ENCODE peak calls at places on chromosome 16, in ten cellular contexts. L is body of pancreas, A is GM23248, X is tibial artery, F is cardiac muscle cell, E is transverse colon, S is heart right ventricle, M is psoas muscle, J is stomach, G is Peyer's patch. Y is an unnamed sample. For H3K27me3, the result is how much of the 10 kb centered on the place peaks cover.

GRCh38 chr16:68298907-68299515 is 11.7 kb downstream of the SLC7A6OS start:
- DNase-seq in F (no peak), L (peak), X (peak), S (peak), M (peak), A (peak), J (peak), G (no peak), E (no peak), Y (no peak)

GRCh38 chr16:17346774-17347569 is 123.8 kb downstream of the XYLT1 start:
- DNase-seq in X (no peak), E (peak), L (no peak), A (no peak), F (no peak), S (no peak), G (peak), J (no peak), M (no peak), Y (no peak)

GRCh38 chr16:88886915-88887521 is 20.6 kb upstream of the PABPN1L start:
- DNase-seq in F (no peak), M (peak), X (peak), L (peak), G (peak), A (no peak), J (peak), E (peak), S (peak), Y (no peak)

GRCh38 chr16:17147942-17148341 is 322.8 kb downstream of the XYLT1 start:
- DNase-seq in F (no peak), M (no peak), G (no peak), L (no peak), S (no peak), A (no peak), X (no peak), E (no peak), J (no peak), Y (no peak)

GRCh38 chr16:48531011-48531962 is 78.7 kb downstream of the N4BP1 start:
- DNase-seq in G (peak), A (peak), E (no peak), F (no peak), L (no peak), J (no peak), M (peak), X (peak), S (peak), Y (peak)

GRCh38 chr16:89257757-89258465 is 40.4 kb downstream of the ZNF778 start:
- DNase-seq in X (no peak), S (no peak), G (no peak), F (no peak), J (no peak), A (peak), L (no peak), E (no peak), M (no peak), Y (peak)

GRCh38 chr16:83935858-83936255 is 17.2 kb upstream of the OSGIN1 start:
- DNase-seq in X (no peak), G (no peak), A (no peak), J (no peak), M (no peak), F (no peak), L (no peak), S (no peak), E (no peak), Y (peak)

GRCh38 chr16:12516621-12517309 is 286.9 kb downstream of the CPPED1 start:
- DNase-seq in J (no peak), S (no peak), X (no peak), F (no peak), E (peak), A (no peak), M (no peak), G (no peak), L (no peak), Y (no peak)

GRCh38 chr16:73231969-73232554 is 184.1 kb upstream of the ZFHX3 start:
- DNase-seq in G (no peak), X (no peak), E (no peak), M (no peak), A (no peak), F (no peak), L (peak), S (peak), J (no peak), Y (no peak)

GRCh38 chr16:78122774-78123315 is 23.4 kb downstream of the WWOX start:
- DNase-seq in A (peak), F (peak), E (no peak), X (no peak), G (no peak), S (no peak), J (no peak), M (no peak), L (peak), Y (peak)

GRCh38 chr16:17026600-17027242 is 444.0 kb downstream of the XYLT1 start:
- DNase-seq in G (peak), J (no peak), M (no peak), L (peak), S (no peak), A (no peak), F (no peak), E (peak), X (no peak), Y (no peak)

GRCh38 chr16:11977206-11978041 is 890 bp downstream of the SNX29 start:
- DNase-seq in L (no peak), G (no peak), M (peak), S (no peak), F (no peak), J (no peak), X (peak), A (peak), E (peak), Y (peak)

GRCh38 chr16:3182608-3183444 is 5.2 kb upstream of the OR1F1 start:
- DNase-seq in J (peak), X (no peak), G (peak), F (peak), L (peak), S (no peak), A (peak), E (peak), M (no peak), Y (peak)
- H3K27me3 ChIP-seq in J (half or more), X (under half), G (under half), F (half or more), L (under half), S (half or more), A (under half), E (half or more), M (half or more), Y (under half)

DNA sequence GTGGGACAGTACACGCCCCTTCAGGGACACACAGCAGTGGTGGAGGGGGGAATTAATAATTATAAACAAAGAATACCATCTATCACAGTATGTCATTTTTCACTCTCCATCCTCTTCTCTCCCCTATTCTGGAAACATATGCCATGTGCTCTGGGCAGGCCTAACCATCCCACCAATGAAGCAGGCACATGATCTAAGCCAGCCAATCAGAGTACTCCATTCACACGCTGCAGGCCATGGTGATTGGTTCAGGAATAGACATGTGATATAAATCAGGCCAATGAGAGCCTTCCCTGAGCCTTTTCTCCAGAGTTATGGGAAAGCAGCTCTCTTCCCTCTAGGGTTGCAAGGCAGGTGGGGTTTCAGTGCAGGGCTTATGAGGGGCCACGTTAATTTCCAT is 36.5 kb downstream of the GSG1L start:
- DNase-seq in M (no peak), E (no peak), X (no peak), J (no peak), S (no peak), A (no peak), F (no peak), G (no peak), L (no peak), Y (no peak)
- H3K27me3 ChIP-seq in M (under half), E (under half), X (under half), J (under half), S (under half), A (under half), F (under half), G (under half), L (under half), Y (under half)

DNA sequence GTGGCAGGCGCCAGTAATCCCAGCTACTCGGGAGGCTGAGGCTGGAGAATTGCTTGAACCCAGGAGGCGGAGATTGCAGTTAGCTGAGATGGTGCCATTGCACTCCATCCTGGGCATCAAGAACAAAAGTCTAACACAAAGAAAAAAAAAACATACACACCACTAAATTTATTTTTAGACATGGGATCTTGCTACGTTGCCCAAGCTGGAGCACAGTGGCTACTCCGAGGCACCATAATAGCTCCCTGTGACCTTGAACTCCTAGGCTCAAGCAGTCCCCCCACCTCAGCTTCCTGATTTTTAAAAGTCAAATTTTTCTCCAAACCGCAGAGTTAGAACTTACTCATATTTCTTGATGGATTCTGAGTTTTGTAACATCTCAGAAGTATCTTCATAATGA is 3.5 kb downstream of the CMTM4 start:
- DNase-seq in G (no peak), X (no peak), S (no peak), L (no peak), A (no peak), E (no peak), M (no peak), F (no peak), J (no peak), Y (no peak)
- H3K27me3 ChIP-seq in G (under half), X (under half), S (under half), L (under half), A (under half), E (under half), M (under half), F (under half), J (under half), Y (under half)

GRCh38 chr16:595094-595528 is 5.2 kb downstream of the RAB40C start:
- DNase-seq in L (no peak), M (no peak), G (no peak), E (no peak), F (no peak), A (no peak), S (no peak), X (no peak), J (no peak), Y (peak)

GRCh38 chr16:596736-597060 is 6.8 kb downstream of the RAB40C start:
- DNase-seq in L (no peak), E (no peak), M (no peak), X (no peak), F (no peak), G (no peak), S (no peak), J (no peak), A (no peak), Y (peak)

GRCh38 chr16:593807-594206 is 3.9 kb downstream of the RAB40C start:
- DNase-seq in L (no peak), M (no peak), X (no peak), E (no peak), F (no peak), S (no peak), A (no peak), G (no peak), J (no peak), Y (no peak)

GRCh38 chr16:593406-593805 is 3.5 kb downstream of the RAB40C start:
- DNase-seq in G (peak), X (no peak), J (peak), M (no peak), S (no peak), A (no peak), E (peak), L (peak), F (no peak), Y (peak)

GRCh38 chr16:595942-596735 is 6.3 kb downstream of the RAB40C start:
- DNase-seq in F (no peak), A (no peak), E (no peak), M (no peak), X (no peak), L (peak), S (no peak), J (no peak), G (no peak), Y (peak)
- H3K27me3 ChIP-seq in F (under half), A (under half), E (under half), M (under half), X (under half), L (under half), S (under half), J (under half), G (under half), Y (under half)

GRCh38 chr16:30023586-30023985 is 588 bp downstream of the C16orf92 start:
- DNase-seq in M (no peak), S (no peak), J (no peak), E (no peak), X (no peak), F (no peak), L (no peak), A (no peak), G (no peak), Y (no peak)

GRCh38 chr16:30025574-30025973 is 2.6 kb downstream of the C16orf92 start:
- DNase-seq in G (no peak), X (no peak), F (no peak), E (no peak), M (no peak), A (no peak), J (no peak), S (no peak), L (no peak), Y (peak)

GRCh38 chr16:30024451-30024850 is 1.5 kb downstream of the C16orf92 start:
- DNase-seq in G (no peak), A (no peak), E (no peak), M (no peak), X (no peak), S (no peak), J (no peak), F (no peak), L (no peak), Y (peak)

GRCh38 chr16:30025156-30025555 is 2.2 kb downstream of the C16orf92 start:
- DNase-seq in S (no peak), M (no peak), A (no peak), G (no peak), E (no peak), F (no peak), X (no peak), L (no peak), J (no peak), Y (peak)

GRCh38 chr16:30022887-30023286 is at the start of gene C16orf92:
- DNase-seq in S (no peak), F (no peak), L (no peak), A (no peak), X (no peak), E (no peak), M (no peak), G (no peak), J (no peak), Y (peak)
- H3K27me3 ChIP-seq in S (under half), F (under half), L (under half), A (under half), X (under half), E (under half), M (under half), G (under half), J (under half), Y (under half)

GRCh38 chr16:179431-179830 is 828 bp upstream of the HBQ1 start:
- DNase-seq in F (no peak), X (no peak), A (no peak), G (no peak), M (no peak), J (no peak), L (no peak), S (no peak), E (no peak), Y (peak)
- H3K27me3 ChIP-seq in F (half or more), X (under half), A (under half), G (under half), M (under half), J (half or more), L (under half), S (under half), E (half or more), Y (under half)

GRCh38 chr16:56640076-56640475 is 1.6 kb downstream of the MT1A start:
- DNase-seq in G (no peak), X (no peak), M (no peak), S (no peak), A (no peak), F (no peak), J (no peak), L (no peak), E (no peak), Y (no peak)
- H3K27me3 ChIP-seq in G (under half), X (under half), M (under half), S (under half), A (under half), F (half or more), J (half or more), L (under half), E (half or more), Y (under half)

DNA sequence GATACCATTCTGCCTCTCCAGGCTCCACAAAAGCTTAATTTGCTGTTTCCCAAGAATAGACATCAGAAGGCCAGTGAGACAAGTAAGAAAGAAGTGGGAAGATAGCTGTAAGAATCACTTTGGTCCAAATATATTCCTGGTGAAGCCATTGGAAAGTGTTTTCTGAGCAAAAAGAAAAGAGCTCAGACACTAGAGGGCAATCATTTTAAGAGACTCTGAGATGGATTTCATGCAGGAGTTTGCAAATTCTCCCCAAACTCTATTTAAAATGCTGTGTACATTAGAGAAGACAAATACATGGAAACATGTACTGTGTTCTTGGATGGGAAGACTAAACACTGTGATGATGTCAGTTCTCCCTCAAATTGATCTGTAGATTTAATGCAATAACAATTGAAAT is 8.0 kb upstream of the SLC6A2 start:
- DNase-seq in S (no peak), A (peak), L (no peak), J (no peak), G (no peak), M (no peak), X (no peak), E (no peak), F (no peak), Y (peak)
- H3K27me3 ChIP-seq in S (under half), A (under half), L (under half), J (under half), G (under half), M (under half), X (under half), E (under half), F (half or more), Y (under half)

GRCh38 chr16:86347916-86348555 is 162.3 kb upstream of the FOXF1 start:
- DNase-seq in F (no peak), X (no peak), S (no peak), E (no peak), A (no peak), G (no peak), J (no peak), M (no peak), L (no peak), Y (no peak)
- H3K27me3 ChIP-seq in F (under half), X (under half), S (under half), E (under half), A (under half), G (under half), J (under half), M (under half), L (under half), Y (half or more)

Y was measured in osteoblast.